ENCODE peak calls at places on chromosomes 7 and 10, in nine cellular contexts. O is mesothelial cell of epicardium, P is foreskin fibroblast, F is M059J, A is activated gamma-delta T cell treated with Interleukin-2 at 50 U/mL for 16 hours, Q is NCI-H1105 treated with DMSO at 0.1 percent for 48 hours, M is ureter, X is NCI-H82, B is head of caudate nucleus. K is an unnamed sample.

GRCh38 chr7:137954614-137955013 is 47.3 kb downstream of the CREB3L2 start:
- DNase-seq in P (peak; percentile 29), F (peak; percentile 59), A (no peak), X (no peak), M (no peak), B (no peak), O (no peak), Q (no peak), K (no peak)

GRCh38 chr10:111598433-111599059 is 521.7 kb downstream of the ADRA2A start:
- DNase-seq in A (peak; percentile 8), O (peak; percentile 68), B (peak; percentile 55), M (peak; percentile 63), X (peak; percentile 84), P (peak; percentile 47), F (peak; percentile 17), Q (peak; percentile 38), K (peak; percentile 63)

GRCh38 chr7:33849961-33850559 is 55.3 kb upstream of the BMPER start:
- DNase-seq in Q (no peak), X (no peak), A (no peak), P (no peak), O (no peak), B (no peak), F (no peak), M (no peak), K (no peak)

GRCh38 chr7:144063710-144064109 is 5.9 kb upstream of the OR2A25 start:
- DNase-seq in B (no peak), Q (no peak), F (no peak), P (no peak), A (no peak), M (no peak), X (peak; percentile 4), O (no peak), K (no peak)

GRCh38 chr10:58967551-58968418 is 208.7 kb upstream of the PHYHIPL start:
- DNase-seq in B (peak; percentile 82), M (no peak), O (peak; percentile 43), X (no peak), Q (peak; percentile 71), P (peak; percentile 20), A (no peak), F (peak; percentile 52), K (peak; percentile 29)

GRCh38 chr10:23021430-23021829 is 73.9 kb upstream of the MSRB2 start:
- DNase-seq in A (no peak), B (no peak), X (no peak), O (no peak), P (no peak), M (no peak), Q (no peak), F (no peak), K (no peak)

GRCh38 chr10:63711866-63712716 is 190.9 kb downstream of the REEP3 start:
- DNase-seq in B (peak; percentile 78), F (peak; percentile 99), O (peak; percentile 48), P (peak; percentile 100), M (peak; percentile 93), Q (peak; percentile 94), X (peak; percentile 77), A (no peak), K (no peak)

GRCh38 chr10:33559105-33559504 is 224.6 kb upstream of the NRP1 start:
- DNase-seq in F (peak; percentile 60), Q (no peak), M (no peak), P (peak; percentile 86), O (no peak), A (no peak), B (no peak), X (no peak), K (no peak)

GRCh38 chr7:39631736-39632304 is 8.4 kb downstream of the RALA start:
- DNase-seq in F (no peak), Q (no peak), M (no peak), P (no peak), O (no peak), X (no peak), B (no peak), A (no peak), K (no peak)

GRCh38 chr7:103114576-103115008 is 34.3 kb downstream of the NAPEPLD start:
- DNase-seq in M (no peak), A (no peak), O (no peak), Q (no peak), X (no peak), P (peak; percentile 60), F (no peak), B (no peak), K (no peak)

GRCh38 chr10:104230490-104230889 is 1.7 kb downstream of the CFAP43 start:
- DNase-seq in P (no peak), F (peak; percentile 14), B (no peak), O (no peak), Q (no peak), X (no peak), A (no peak), M (no peak), K (no peak)

GRCh38 chr10:36366843-36367242 is 724.7 kb upstream of the FZD8 start:
- DNase-seq in M (no peak), X (peak; percentile 67), A (no peak), F (peak; percentile 34), B (no peak), Q (no peak), P (no peak), O (no peak), K (no peak)

GRCh38 chr7:135236727-135237126 is 3.1 kb downstream of the STRA8 start:
- DNase-seq in X (no peak), B (no peak), P (no peak), F (no peak), M (no peak), Q (no peak), O (peak; percentile 11), A (no peak), K (no peak)

GRCh38 chr10:131909014-131909808 is 8.4 kb downstream of the PPP2R2D start:
- DNase-seq in A (no peak), X (no peak), B (no peak), F (no peak), O (no peak), Q (no peak), P (no peak), M (no peak), K (no peak)

GRCh38 chr7:27762062-27762461 is 22.1 kb downstream of the TAX1BP1 start:
- DNase-seq in A (no peak), O (no peak), P (no peak), X (no peak), M (no peak), B (no peak), Q (no peak), F (no peak), K (no peak)

GRCh38 chr10:123144697-123145541 is 3.0 kb upstream of the HMX2 start:
- DNase-seq in P (no peak), Q (no peak), F (no peak), A (no peak), O (no peak), X (peak; percentile 58), B (no peak), M (no peak), K (no peak)

GRCh38 chr7:26168458-26169023 is 16.5 kb downstream of the NFE2L3 start:
- DNase-seq in M (no peak), A (no peak), B (no peak), X (no peak), F (no peak), P (no peak), O (no peak), Q (no peak), K (no peak)

GRCh38 chr7:87702326-87702725 is 74.1 kb downstream of the RUNDC3B start:
- DNase-seq in Q (no peak), B (no peak), M (no peak), X (no peak), A (no peak), P (peak; percentile 7), F (peak; percentile 82), O (no peak), K (no peak)

GRCh38 chr10:78905015-78905939 is 163.5 kb upstream of the ZMIZ1 start:
- DNase-seq in F (no peak), Q (no peak), X (peak; percentile 45), B (no peak), O (peak; percentile 16), P (no peak), A (no peak), M (no peak), K (no peak)